ENCODE peak calls at places on chromosomes 5 and 9, in eight cellular contexts. E is frontal cortex; Q is activated T-helper 2 cell treated with anti-CD3 and anti-CD28 coated beads, Interferon-gamma antibody, Interleukin-2, Interleukin-4, amounts not matched to agents 10 μg/mL and 5 μg/mL and 100 μg/mL, durations not matched to agents 14 hours and 24 hours and 36 hours; R is pancreas; V is GM20000; D is left colon; J is activated T-helper 9 cell treated with anti-CD3 and anti-CD28 coated beads, Interleukin-2, amount 50 U/mL, for 16 hours; K is transverse colon. G is an unnamed sample.

GRCh38 chr5:124103671-124104070 is 591.7 kb downstream of the CSNK1G3 start:
- DNase-seq in E (no peak), Q (no peak), R (no peak), V (no peak), D (no peak), J (no peak), K (no peak), G (no peak)

GRCh38 chr5:113615708-113616107 is 102.2 kb downstream of the YTHDC2 start:
- DNase-seq in E (no peak), Q (no peak), R (no peak), V (no peak), D (no peak), J (no peak), K (no peak), G (no peak)

GRCh38 chr5:90803891-90804290 is 245.3 kb downstream of the ADGRV1 start:
- DNase-seq in E (no peak), Q (no peak), R (no peak), V (no peak), D (no peak), J (no peak), K (no peak), G (no peak)

GRCh38 chr9:71725590-71726338 is 42.5 kb downstream of the CEMIP2 start:
- DNase-seq in E (no peak), Q (no peak), R (no peak), V (no peak), D (no peak), J (no peak), K (no peak), G (no peak)

GRCh38 chr5:41843456-41844112 is 26.6 kb downstream of the OXCT1 start:
- DNase-seq in E (no peak), Q (no peak), R (peak; percentile 17), V (no peak), D (no peak), J (no peak), K (peak; percentile 9), G (peak; percentile 76)

GRCh38 chr5:108251350-108251749 is 130.5 kb downstream of the FBXL17 start:
- DNase-seq in E (no peak), Q (no peak), R (no peak), V (no peak), D (no peak), J (no peak), K (no peak), G (no peak)

GRCh38 chr9:69314547-69314946 is 10.5 kb upstream of the ENTREP1 start:
- DNase-seq in E (no peak), Q (no peak), R (no peak), V (no peak), D (no peak), J (no peak), K (no peak), G (no peak)

GRCh38 chr5:157080291-157080690 is 21.4 kb upstream of the HAVCR1 start:
- DNase-seq in E (no peak), Q (no peak), R (no peak), V (no peak), D (no peak), J (no peak), K (no peak), G (no peak)

GRCh38 chr9:120490888-120491595 is 88.9 kb downstream of the CDK5RAP2 start:
- DNase-seq in E (no peak), Q (no peak), R (no peak), V (peak; percentile 54), D (no peak), J (no peak), K (no peak), G (peak; percentile 30)

GRCh38 chr5:112253478-112254250 is 165.4 kb downstream of the EPB41L4A start:
- DNase-seq in E (no peak), Q (no peak), R (no peak), V (no peak), D (no peak), J (no peak), K (no peak), G (no peak)

GRCh38 chr5:131265318-131265803 is 1.5 kb downstream of the CDC42SE2 start:
- DNase-seq in E (no peak), Q (no peak), R (peak; percentile 49), V (peak; percentile 56), D (no peak), J (no peak), K (no peak), G (peak; percentile 83)

GRCh38 chr9:114497220-114497619 is 8.1 kb downstream of the WHRN start:
- DNase-seq in E (no peak), Q (no peak), R (no peak), V (no peak), D (no peak), J (no peak), K (no peak), G (no peak)

GRCh38 chr5:1568201-1568979 is 44.6 kb upstream of the LPCAT1 start:
- DNase-seq in E (no peak), Q (no peak), R (no peak), V (no peak), D (no peak), J (no peak), K (no peak), G (no peak)

GRCh38 chr5:139955053-139955605 is 88.0 kb downstream of the NRG2 start:
- DNase-seq in E (no peak), Q (no peak), R (no peak), V (peak; percentile 53), D (no peak), J (no peak), K (no peak), G (no peak)

GRCh38 chr9:89664896-89665329 is 60.1 kb downstream of the GADD45G start:
- DNase-seq in E (no peak), Q (no peak), R (peak; percentile 89), V (no peak), D (peak; percentile 73), J (no peak), K (peak; percentile 85), G (no peak)

GRCh38 chr5:136492587-136492986 is 127.2 kb upstream of the TRPC7 start:
- DNase-seq in E (no peak), Q (no peak), R (no peak), V (no peak), D (no peak), J (no peak), K (no peak), G (no peak)

GRCh38 chr5:80002677-80003076 is 11.6 kb upstream of the MTX3 start:
- DNase-seq in E (no peak), Q (no peak), R (no peak), V (no peak), D (no peak), J (no peak), K (no peak), G (no peak)

GRCh38 chr9:137083418-137084004 is 3.3 kb upstream of the MAN1B1 start:
- DNase-seq in E (no peak), Q (no peak), R (no peak), V (peak; percentile 35), D (no peak), J (no peak), K (peak; percentile 42), G (no peak)

GRCh38 chr5:42767491-42768105 is 11.0 kb downstream of the CCDC152 start:
- DNase-seq in E (peak; percentile 15), Q (no peak), R (no peak), V (no peak), D (no peak), J (no peak), K (no peak), G (peak; percentile 58)

GRCh38 chr9:6383551-6384225 is 29.3 kb upstream of the UHRF2 start:
- DNase-seq in E (no peak), Q (no peak), R (no peak), V (no peak), D (no peak), J (no peak), K (no peak), G (no peak)

GRCh38 chr9:131620764-131621520 is 75.6 kb downstream of the PRRT1B start:
- DNase-seq in E (no peak), Q (no peak), R (no peak), V (no peak), D (no peak), J (no peak), K (no peak), G (no peak)

GRCh38 chr9:107336718-107337360 is 53.8 kb downstream of the RAD23B start:
- DNase-seq in E (no peak), Q (no peak), R (no peak), V (no peak), D (no peak), J (no peak), K (no peak), G (no peak)

GRCh38 chr5:138148811-138149210 is 9.6 kb upstream of the NME5 start:
- DNase-seq in E (no peak), Q (no peak), R (no peak), V (no peak), D (peak; percentile 18), J (no peak), K (peak; percentile 27), G (no peak)

GRCh38 chr5:177330991-177331837 is 19.5 kb upstream of the MXD3 start:
- DNase-seq in E (no peak), Q (no peak), R (no peak), V (no peak), D (no peak), J (no peak), K (no peak), G (no peak)

GRCh38 chr9:134869554-134870310 is 10.9 kb upstream of the FCN2 start:
- DNase-seq in E (no peak), Q (no peak), R (no peak), V (no peak), D (no peak), J (no peak), K (no peak), G (no peak)

GRCh38 chr9:116269250-116269649 is 115.7 kb downstream of the PAPPA start:
- DNase-seq in E (no peak), Q (no peak), R (no peak), V (no peak), D (no peak), J (no peak), K (no peak), G (no peak)

GRCh38 chr9:133991964-133992779 is at the start of gene VAV2:
- DNase-seq in E (peak; percentile 66), Q (peak; percentile 44), R (peak; percentile 82), V (peak; percentile 92), D (peak; percentile 70), J (peak; percentile 21), K (peak; percentile 70), G (peak; percentile 63)

GRCh38 chr5:151661968-151662732 is 24.6 kb downstream of the SPARC start:
- DNase-seq in E (no peak), Q (no peak), R (no peak), V (peak; percentile 49), D (no peak), J (no peak), K (no peak), G (no peak)

GRCh38 chr9:93354451-93354850 is 97.0 kb upstream of the FAM120A start:
- DNase-seq in E (no peak), Q (no peak), R (no peak), V (no peak), D (no peak), J (no peak), K (no peak), G (no peak)

GRCh38 chr9:8338742-8339425 is 539.3 kb upstream of the DMAC1 start:
- DNase-seq in E (no peak), Q (no peak), R (no peak), V (no peak), D (no peak), J (no peak), K (no peak), G (no peak)

GRCh38 chr5:155311721-155312120 is 298.2 kb downstream of the KIF4B start:
- DNase-seq in E (no peak), Q (no peak), R (no peak), V (no peak), D (no peak), J (no peak), K (no peak), G (no peak)

GRCh38 chr5:127351418-127351817 is 60.8 kb downstream of the MEGF10 start:
- DNase-seq in E (no peak), Q (no peak), R (no peak), V (no peak), D (no peak), J (no peak), K (no peak), G (no peak)

GRCh38 chr5:116506448-116506847 is 68.2 kb downstream of the SEMA6A start:
- DNase-seq in E (no peak), Q (no peak), R (no peak), V (no peak), D (no peak), J (no peak), K (no peak), G (no peak)

GRCh38 chr5:143714629-143715028 is 97.3 kb upstream of the HMHB1 start:
- DNase-seq in E (no peak), Q (no peak), R (no peak), V (peak; percentile 8), D (no peak), J (no peak), K (no peak), G (peak; percentile 21)